ENCODE peak calls at places on chromosome 19, in six cellular contexts. One of them, this sample, is unnamed.

GRCh38 chr19:13153627-13154240 is 3.5 kb downstream of the IER2 start:
- DNase-seq in aorta: peak; percentile 82
- DNase-seq in PC-3: peak; percentile 35
- DNase-seq in IMR-90: no peak
- DNase-seq in HTR-8/SVneo: no peak
- DNase-seq in activated T-helper 1 cell treated with Interleukin-2 at 50 U/mL for 16 hours: no peak
- DNase-seq in this sample: peak; percentile 15

GRCh38 chr19:17405250-17406038 is at the start of gene BST2:
- DNase-seq in aorta: no peak
- DNase-seq in PC-3: no peak
- DNase-seq in IMR-90: peak; percentile 37
- DNase-seq in HTR-8/SVneo: peak; percentile 75
- DNase-seq in activated T-helper 1 cell treated with Interleukin-2 at 50 U/mL for 16 hours: no peak
- DNase-seq in this sample: peak; percentile 92

GRCh38 chr19:6674868-6675305 is 4.9 kb upstream of the TNFSF14 start:
- DNase-seq in aorta: peak; percentile 83
- DNase-seq in PC-3: peak; percentile 87
- DNase-seq in IMR-90: peak; percentile 21
- DNase-seq in HTR-8/SVneo: peak; percentile 95
- DNase-seq in activated T-helper 1 cell treated with Interleukin-2 at 50 U/mL for 16 hours: peak; percentile 80
- DNase-seq in this sample: no peak

GRCh38 chr19:3135961-3136683 is at the start of gene GNA15:
- DNase-seq in aorta: no peak
- DNase-seq in PC-3: no peak
- DNase-seq in IMR-90: no peak
- DNase-seq in HTR-8/SVneo: no peak
- DNase-seq in activated T-helper 1 cell treated with Interleukin-2 at 50 U/mL for 16 hours: peak; percentile 13
- DNase-seq in this sample: no peak

GRCh38 chr19:15527705-15528104 is 19.4 kb downstream of the CYP4F22 start:
- DNase-seq in aorta: no peak
- DNase-seq in PC-3: no peak
- DNase-seq in IMR-90: no peak
- DNase-seq in HTR-8/SVneo: no peak
- DNase-seq in activated T-helper 1 cell treated with Interleukin-2 at 50 U/mL for 16 hours: no peak
- DNase-seq in this sample: no peak

GRCh38 chr19:50639121-50640112 is at the start of gene SYT3:
- DNase-seq in aorta: peak; percentile 82
- DNase-seq in PC-3: peak; percentile 33
- DNase-seq in IMR-90: peak; percentile 27
- DNase-seq in HTR-8/SVneo: peak; percentile 85
- DNase-seq in activated T-helper 1 cell treated with Interleukin-2 at 50 U/mL for 16 hours: no peak
- DNase-seq in this sample: no peak

GRCh38 chr19:3046621-3047306 is 15.5 kb downstream of the TLE5 start:
- DNase-seq in aorta: no peak
- DNase-seq in PC-3: no peak
- DNase-seq in IMR-90: no peak
- DNase-seq in HTR-8/SVneo: no peak
- DNase-seq in activated T-helper 1 cell treated with Interleukin-2 at 50 U/mL for 16 hours: no peak
- DNase-seq in this sample: no peak

GRCh38 chr19:27774827-27775226 is 1438.1 kb downstream of the UQCRFS1 start:
- DNase-seq in aorta: no peak
- DNase-seq in PC-3: peak; percentile 5
- DNase-seq in IMR-90: no peak
- DNase-seq in HTR-8/SVneo: no peak
- DNase-seq in activated T-helper 1 cell treated with Interleukin-2 at 50 U/mL for 16 hours: no peak
- DNase-seq in this sample: no peak

GRCh38 chr19:3914199-3914598 is 18.7 kb upstream of the NMRK2 start:
- DNase-seq in aorta: no peak
- DNase-seq in PC-3: no peak
- DNase-seq in IMR-90: no peak
- DNase-seq in HTR-8/SVneo: no peak
- DNase-seq in activated T-helper 1 cell treated with Interleukin-2 at 50 U/mL for 16 hours: no peak
- DNase-seq in this sample: peak; percentile 2

GRCh38 chr19:44764975-44765948 is 12.4 kb upstream of the CBLC start:
- DNase-seq in aorta: no peak
- DNase-seq in PC-3: no peak
- DNase-seq in IMR-90: no peak
- DNase-seq in HTR-8/SVneo: no peak
- DNase-seq in activated T-helper 1 cell treated with Interleukin-2 at 50 U/mL for 16 hours: no peak
- DNase-seq in this sample: peak; percentile 35

GRCh38 chr19:13629687-13630357 is 123.5 kb upstream of the CACNA1A start:
- DNase-seq in aorta: no peak
- DNase-seq in PC-3: peak; percentile 81
- DNase-seq in IMR-90: peak; percentile 91
- DNase-seq in HTR-8/SVneo: no peak
- DNase-seq in activated T-helper 1 cell treated with Interleukin-2 at 50 U/mL for 16 hours: no peak
- DNase-seq in this sample: no peak

GRCh38 chr19:49058592-49058991 is 1.0 kb upstream of the CGB7 start:
- DNase-seq in aorta: no peak
- DNase-seq in PC-3: no peak
- DNase-seq in IMR-90: peak; percentile 25
- DNase-seq in HTR-8/SVneo: no peak
- DNase-seq in activated T-helper 1 cell treated with Interleukin-2 at 50 U/mL for 16 hours: no peak
- DNase-seq in this sample: no peak

GRCh38 chr19:33282036-33282686 is 20.2 kb downstream of the CEBPA start:
- DNase-seq in aorta: no peak
- DNase-seq in PC-3: peak; percentile 51
- DNase-seq in IMR-90: no peak
- DNase-seq in HTR-8/SVneo: no peak
- DNase-seq in activated T-helper 1 cell treated with Interleukin-2 at 50 U/mL for 16 hours: no peak
- DNase-seq in this sample: no peak

GRCh38 chr19:4064551-4065260 is 2.0 kb downstream of the ZBTB7A start:
- DNase-seq in aorta: peak; percentile 86
- DNase-seq in PC-3: no peak
- DNase-seq in IMR-90: no peak
- DNase-seq in HTR-8/SVneo: no peak
- DNase-seq in activated T-helper 1 cell treated with Interleukin-2 at 50 U/mL for 16 hours: no peak
- DNase-seq in this sample: no peak

GRCh38 chr19:4380254-4380727 is 20.1 kb downstream of the SH3GL1 start:
- DNase-seq in aorta: no peak
- DNase-seq in PC-3: no peak
- DNase-seq in IMR-90: no peak
- DNase-seq in HTR-8/SVneo: no peak
- DNase-seq in activated T-helper 1 cell treated with Interleukin-2 at 50 U/mL for 16 hours: peak; percentile 52
- DNase-seq in this sample: no peak

GRCh38 chr19:33432408-33433170 is 59.1 kb downstream of the CEBPG start:
- DNase-seq in aorta: peak; percentile 48
- DNase-seq in PC-3: no peak
- DNase-seq in IMR-90: no peak
- DNase-seq in HTR-8/SVneo: no peak
- DNase-seq in activated T-helper 1 cell treated with Interleukin-2 at 50 U/mL for 16 hours: no peak
- DNase-seq in this sample: no peak

GRCh38 chr19:3642987-3643386 is 16.4 kb upstream of the CACTIN start:
- DNase-seq in aorta: no peak
- DNase-seq in PC-3: no peak
- DNase-seq in IMR-90: no peak
- DNase-seq in HTR-8/SVneo: no peak
- DNase-seq in activated T-helper 1 cell treated with Interleukin-2 at 50 U/mL for 16 hours: no peak
- DNase-seq in this sample: no peak

GRCh38 chr19:41997851-41998229 is 3.8 kb upstream of the ATP1A3 start:
- DNase-seq in aorta: no peak
- DNase-seq in PC-3: no peak
- DNase-seq in IMR-90: no peak
- DNase-seq in HTR-8/SVneo: no peak
- DNase-seq in activated T-helper 1 cell treated with Interleukin-2 at 50 U/mL for 16 hours: no peak
- DNase-seq in this sample: no peak

GRCh38 chr19:38710416-38710702 is 33.9 kb downstream of the CAPN12 start:
- DNase-seq in aorta: no peak
- DNase-seq in PC-3: no peak
- DNase-seq in IMR-90: no peak
- DNase-seq in HTR-8/SVneo: no peak
- DNase-seq in activated T-helper 1 cell treated with Interleukin-2 at 50 U/mL for 16 hours: no peak
- DNase-seq in this sample: no peak

GRCh38 chr19:40467007-40467565 is 285 bp downstream of the SPTBN4 start:
- DNase-seq in aorta: no peak
- DNase-seq in PC-3: no peak
- DNase-seq in IMR-90: no peak
- DNase-seq in HTR-8/SVneo: no peak
- DNase-seq in activated T-helper 1 cell treated with Interleukin-2 at 50 U/mL for 16 hours: no peak
- DNase-seq in this sample: no peak

GRCh38 chr19:21586341-21587116 is 81.1 kb downstream of the ZNF429 start:
- DNase-seq in aorta: peak; percentile 78
- DNase-seq in PC-3: no peak
- DNase-seq in IMR-90: no peak
- DNase-seq in HTR-8/SVneo: no peak
- DNase-seq in activated T-helper 1 cell treated with Interleukin-2 at 50 U/mL for 16 hours: no peak
- DNase-seq in this sample: no peak

GRCh38 chr19:34475026-34475974 is 6.3 kb upstream of the WTIP start:
- DNase-seq in aorta: no peak
- DNase-seq in PC-3: peak; percentile 70
- DNase-seq in IMR-90: peak; percentile 91
- DNase-seq in HTR-8/SVneo: no peak
- DNase-seq in activated T-helper 1 cell treated with Interleukin-2 at 50 U/mL for 16 hours: no peak
- DNase-seq in this sample: no peak

GRCh38 chr19:42284641-42285341 is 15.7 kb downstream of the CIC start:
- DNase-seq in aorta: peak; percentile 81
- DNase-seq in PC-3: no peak
- DNase-seq in IMR-90: no peak
- DNase-seq in HTR-8/SVneo: no peak
- DNase-seq in activated T-helper 1 cell treated with Interleukin-2 at 50 U/mL for 16 hours: no peak
- DNase-seq in this sample: no peak

GRCh38 chr19:18763674-18764590 is 27.2 kb downstream of the COMP start:
- DNase-seq in aorta: no peak
- DNase-seq in PC-3: peak; percentile 82
- DNase-seq in IMR-90: peak; percentile 27
- DNase-seq in HTR-8/SVneo: peak; percentile 91
- DNase-seq in activated T-helper 1 cell treated with Interleukin-2 at 50 U/mL for 16 hours: no peak
- DNase-seq in this sample: no peak

GRCh38 chr19:46495789-46496099 is at the start of gene PNMA8B:
- DNase-seq in aorta: peak; percentile 89
- DNase-seq in PC-3: no peak
- DNase-seq in IMR-90: peak; percentile 27
- DNase-seq in HTR-8/SVneo: no peak
- DNase-seq in activated T-helper 1 cell treated with Interleukin-2 at 50 U/mL for 16 hours: no peak
- DNase-seq in this sample: no peak

GRCh38 chr19:17390665-17391370 is 3.2 kb downstream of the CCDC194 start:
- DNase-seq in aorta: peak; percentile 98
- DNase-seq in PC-3: peak; percentile 97
- DNase-seq in IMR-90: peak; percentile 87
- DNase-seq in HTR-8/SVneo: peak; percentile 96
- DNase-seq in activated T-helper 1 cell treated with Interleukin-2 at 50 U/mL for 16 hours: peak; percentile 84
- DNase-seq in this sample: peak; percentile 81

GRCh38 chr19:5253403-5254110 is 87.1 kb downstream of the PTPRS start:
- DNase-seq in aorta: no peak
- DNase-seq in PC-3: no peak
- DNase-seq in IMR-90: peak; percentile 44
- DNase-seq in HTR-8/SVneo: no peak
- DNase-seq in activated T-helper 1 cell treated with Interleukin-2 at 50 U/mL for 16 hours: no peak
- DNase-seq in this sample: no peak

GRCh38 chr19:45560686-45561085 is 23.9 kb downstream of the OPA3 start:
- DNase-seq in aorta: no peak
- DNase-seq in PC-3: no peak
- DNase-seq in IMR-90: no peak
- DNase-seq in HTR-8/SVneo: no peak
- DNase-seq in activated T-helper 1 cell treated with Interleukin-2 at 50 U/mL for 16 hours: no peak
- DNase-seq in this sample: no peak

GRCh38 chr19:42281175-42282035 is 12.4 kb downstream of the CIC start:
- DNase-seq in aorta: peak; percentile 90
- DNase-seq in PC-3: no peak
- DNase-seq in IMR-90: peak; percentile 41
- DNase-seq in HTR-8/SVneo: no peak
- DNase-seq in activated T-helper 1 cell treated with Interleukin-2 at 50 U/mL for 16 hours: no peak
- DNase-seq in this sample: no peak

GRCh38 chr19:39474139-39474620 is 6.5 kb upstream of the TIMM50 start:
- DNase-seq in aorta: peak; percentile 88
- DNase-seq in PC-3: peak; percentile 26
- DNase-seq in IMR-90: peak; percentile 22
- DNase-seq in HTR-8/SVneo: peak; percentile 47
- DNase-seq in activated T-helper 1 cell treated with Interleukin-2 at 50 U/mL for 16 hours: peak; percentile 53
- DNase-seq in this sample: no peak

GRCh38 chr19:38229585-38230073 is 5.6 kb upstream of the DPF1 start:
- DNase-seq in aorta: peak; percentile 87
- DNase-seq in PC-3: peak; percentile 67
- DNase-seq in IMR-90: peak; percentile 91
- DNase-seq in HTR-8/SVneo: peak; percentile 93
- DNase-seq in activated T-helper 1 cell treated with Interleukin-2 at 50 U/mL for 16 hours: peak; percentile 37
- DNase-seq in this sample: no peak

GRCh38 chr19:53068199-53068598 is 23.7 kb downstream of the ERVV-2 start:
- DNase-seq in aorta: no peak
- DNase-seq in PC-3: no peak
- DNase-seq in IMR-90: no peak
- DNase-seq in HTR-8/SVneo: no peak
- DNase-seq in activated T-helper 1 cell treated with Interleukin-2 at 50 U/mL for 16 hours: no peak
- DNase-seq in this sample: no peak

GRCh38 chr19:34794289-34794960 is 21.4 kb upstream of the ZNF599 start:
- DNase-seq in aorta: no peak
- DNase-seq in PC-3: no peak
- DNase-seq in IMR-90: no peak
- DNase-seq in HTR-8/SVneo: no peak
- DNase-seq in activated T-helper 1 cell treated with Interleukin-2 at 50 U/mL for 16 hours: no peak
- DNase-seq in this sample: no peak

GRCh38 chr19:21322528-21322927 is 6.7 kb downstream of the ZNF708 start:
- DNase-seq in aorta: no peak
- DNase-seq in PC-3: no peak
- DNase-seq in IMR-90: no peak
- DNase-seq in HTR-8/SVneo: no peak
- DNase-seq in activated T-helper 1 cell treated with Interleukin-2 at 50 U/mL for 16 hours: no peak
- DNase-seq in this sample: no peak

GRCh38 chr19:48543121-48543710 is 8.8 kb upstream of the SULT2B1 start:
- DNase-seq in aorta: no peak
- DNase-seq in PC-3: peak; percentile 92
- DNase-seq in IMR-90: peak; percentile 65
- DNase-seq in HTR-8/SVneo: peak; percentile 85
- DNase-seq in activated T-helper 1 cell treated with Interleukin-2 at 50 U/mL for 16 hours: no peak
- DNase-seq in this sample: peak; percentile 19

GRCh38 chr19:42323852-42324654 is 1.4 kb upstream of the MEGF8 start:
- DNase-seq in aorta: no peak
- DNase-seq in PC-3: no peak
- DNase-seq in IMR-90: no peak
- DNase-seq in HTR-8/SVneo: no peak
- DNase-seq in activated T-helper 1 cell treated with Interleukin-2 at 50 U/mL for 16 hours: no peak
- DNase-seq in this sample: no peak

GRCh38 chr19:10138879-10139795 is 19.4 kb upstream of the EIF3G start:
- DNase-seq in aorta: no peak
- DNase-seq in PC-3: no peak
- DNase-seq in IMR-90: no peak
- DNase-seq in HTR-8/SVneo: no peak
- DNase-seq in activated T-helper 1 cell treated with Interleukin-2 at 50 U/mL for 16 hours: no peak
- DNase-seq in this sample: no peak

GRCh38 chr19:1744822-1745563 is 8.3 kb upstream of the ONECUT3 start:
- DNase-seq in aorta: no peak
- DNase-seq in PC-3: no peak
- DNase-seq in IMR-90: no peak
- DNase-seq in HTR-8/SVneo: no peak
- DNase-seq in activated T-helper 1 cell treated with Interleukin-2 at 50 U/mL for 16 hours: no peak
- DNase-seq in this sample: no peak

This sample was measured in LoVo.